ENCODE peak calls at places on chromosome 21, in eight cellular contexts. D is heart left ventricle, L is A549, P is IMR-90, W is Peyer's patch, R is breast epithelium, F is body of pancreas, K is esophagus muscularis mucosa. Q is an unnamed sample.

GRCh38 chr21:42550817-42551216 is 37.2 kb downstream of the SLC37A1 start:
- DNase-seq in F (no peak), D (no peak), P (no peak), W (peak; percentile 37), L (no peak), K (no peak), R (peak; percentile 20), Q (no peak)

GRCh38 chr21:36908260-36908908 is 58.1 kb downstream of the HLCS start:
- DNase-seq in K (no peak), D (no peak), R (no peak), L (no peak), P (peak; percentile 36), F (no peak), W (no peak), Q (peak; percentile 21)

GRCh38 chr21:17777321-17777720 is 41.8 kb downstream of the C21orf91 start:
- DNase-seq in W (no peak), D (no peak), K (no peak), P (no peak), R (no peak), F (no peak), L (no peak), Q (no peak)

GRCh38 chr21:15433091-15433490 is 296.7 kb upstream of the USP25 start:
- DNase-seq in L (no peak), K (no peak), W (no peak), P (no peak), R (no peak), D (no peak), F (no peak), Q (no peak)

GRCh38 chr21:35005825-35006224 is 43.3 kb downstream of the RUNX1 start:
- DNase-seq in K (no peak), L (no peak), R (no peak), D (no peak), P (no peak), W (no peak), F (no peak), Q (no peak)

GRCh38 chr21:43276811-43277210 is 108.0 kb downstream of the CRYAA start:
- DNase-seq in P (no peak), F (no peak), K (no peak), D (peak; percentile 38), L (no peak), R (no peak), W (no peak), Q (no peak)

GRCh38 chr21:36400719-36401118 is 15.5 kb downstream of the CHAF1B start:
- DNase-seq in D (no peak), F (no peak), P (no peak), K (no peak), W (no peak), L (no peak), R (no peak), Q (no peak)

GRCh38 chr21:35904995-35905972 is 155.0 kb downstream of the SETD4 start:
- DNase-seq in K (no peak), F (no peak), W (no peak), R (no peak), D (peak; percentile 66), L (no peak), P (no peak), Q (peak; percentile 43)

GRCh38 chr21:42666918-42667317 is 13.5 kb downstream of the PDE9A start:
- DNase-seq in R (no peak), W (no peak), P (no peak), D (no peak), F (no peak), L (no peak), K (no peak), Q (no peak)

GRCh38 chr21:41648591-41649031 is 118.2 kb downstream of the RIPK4 start:
- DNase-seq in L (no peak), W (no peak), K (no peak), D (no peak), F (no peak), R (no peak), P (peak; percentile 78), Q (no peak)

GRCh38 chr21:17828223-17828622 is 9.1 kb upstream of the C21orf91 start:
- DNase-seq in P (peak; percentile 75), L (no peak), R (no peak), K (no peak), W (no peak), D (no peak), F (no peak), Q (no peak)

GRCh38 chr21:35583566-35584216 is 476.6 kb downstream of the SETD4 start:
- DNase-seq in W (no peak), L (no peak), F (no peak), P (no peak), R (no peak), D (no peak), K (no peak), Q (no peak)

GRCh38 chr21:16588433-16588860 is 858.7 kb downstream of the USP25 start:
- DNase-seq in R (peak; percentile 58), P (peak; percentile 84), K (no peak), L (peak; percentile 21), W (peak; percentile 48), D (peak; percentile 64), F (peak; percentile 21), Q (peak; percentile 94)

GRCh38 chr21:41318218-41318617 is 1.6 kb downstream of the FAM3B start:
- DNase-seq in W (peak; percentile 59), L (no peak), K (no peak), R (no peak), D (no peak), F (no peak), P (no peak), Q (no peak)

GRCh38 chr21:24290151-24290833 is 1317.0 kb downstream of the MRPL39 start:
- DNase-seq in K (no peak), F (no peak), R (no peak), P (no peak), L (no peak), D (no peak), W (no peak), Q (no peak)

GRCh38 chr21:34762761-34763160 is 94.0 kb downstream of the CLIC6 start:
- DNase-seq in L (no peak), W (no peak), D (no peak), F (no peak), K (no peak), P (peak; percentile 81), R (no peak), Q (no peak)

GRCh38 chr21:41850085-41850484 is 29.1 kb downstream of the PRDM15 start:
- DNase-seq in W (no peak), D (no peak), L (no peak), R (no peak), K (no peak), F (no peak), P (no peak), Q (no peak)

GRCh38 chr21:31520506-31521163 is 138.9 kb upstream of the SOD1 start:
- DNase-seq in K (no peak), W (no peak), F (no peak), R (no peak), L (no peak), P (peak; percentile 19), D (no peak), Q (no peak)

GRCh38 chr21:42547001-42547905 is 33.6 kb downstream of the SLC37A1 start:
- DNase-seq in W (peak; percentile 42), L (no peak), D (peak; percentile 55), K (no peak), P (no peak), F (no peak), R (no peak), Q (no peak)

GRCh38 chr21:19343711-19344110 is 940.1 kb upstream of the TMPRSS15 start:
- DNase-seq in W (no peak), R (no peak), K (no peak), F (no peak), D (no peak), L (no peak), P (no peak), Q (no peak)

GRCh38 chr21:42445311-42445710 is 41.6 kb downstream of the UBASH3A start:
- DNase-seq in K (no peak), R (no peak), L (no peak), W (peak; percentile 31), F (no peak), P (no peak), D (no peak), Q (no peak)

GRCh38 chr21:27422435-27422834 is 455.5 kb upstream of the ADAMTS5 start:
- DNase-seq in R (no peak), F (no peak), L (no peak), D (no peak), W (no peak), P (peak; percentile 60), K (no peak), Q (no peak)

GRCh38 chr21:45318556-45319341 is 31.1 kb upstream of the POFUT2 start:
- DNase-seq in L (peak; percentile 41), D (peak; percentile 92), R (no peak), F (peak; percentile 48), K (no peak), W (peak; percentile 71), P (peak; percentile 54), Q (no peak)
- TF ChIP-seq POLR2A in L (no peak), D (no peak), R (no peak), F (no peak), K (no peak), W (no peak), P (no peak), Q (no peak)

GRCh38 chr21:28516996-28517592 is 475.6 kb downstream of the LTN1 start:
- DNase-seq in D (peak; percentile 73), K (no peak), F (peak; percentile 77), R (peak; percentile 57), L (peak; percentile 2), P (no peak), W (peak; percentile 82), Q (peak; percentile 86)

GRCh38 chr21:28523367-28523766 is 469.3 kb downstream of the LTN1 start:
- DNase-seq in R (no peak), P (no peak), L (no peak), W (no peak), D (no peak), F (no peak), K (no peak), Q (no peak)

GRCh38 chr21:28518620-28519019 is 474.1 kb downstream of the LTN1 start:
- DNase-seq in D (no peak), W (no peak), F (no peak), R (no peak), P (peak; percentile 35), L (no peak), K (no peak), Q (no peak)

GRCh38 chr21:28521932-28522826 is 470.5 kb downstream of the LTN1 start:
- DNase-seq in K (no peak), F (no peak), D (no peak), P (peak; percentile 79), R (no peak), W (no peak), L (no peak), Q (no peak)
- TF ChIP-seq CTCF in K (peak; percentile 27), F (no peak), D (peak; percentile 22), P (peak; percentile 71), R (no peak), W (no peak), L (no peak), Q (no peak)

GRCh38 chr21:33244082-33244780 is 14.5 kb downstream of the IFNAR2 start:
- DNase-seq in F (no peak), K (no peak), D (no peak), P (no peak), W (no peak), R (no peak), L (no peak), Q (no peak)
- H3K4me3 ChIP-seq in F (no peak overlapping the region), K (no peak overlapping the region), D (no peak overlapping the region), P (no peak overlapping the region), W (no peak overlapping the region), R (no peak overlapping the region), L (no peak overlapping the region), Q (no peak overlapping the region)

DNA sequence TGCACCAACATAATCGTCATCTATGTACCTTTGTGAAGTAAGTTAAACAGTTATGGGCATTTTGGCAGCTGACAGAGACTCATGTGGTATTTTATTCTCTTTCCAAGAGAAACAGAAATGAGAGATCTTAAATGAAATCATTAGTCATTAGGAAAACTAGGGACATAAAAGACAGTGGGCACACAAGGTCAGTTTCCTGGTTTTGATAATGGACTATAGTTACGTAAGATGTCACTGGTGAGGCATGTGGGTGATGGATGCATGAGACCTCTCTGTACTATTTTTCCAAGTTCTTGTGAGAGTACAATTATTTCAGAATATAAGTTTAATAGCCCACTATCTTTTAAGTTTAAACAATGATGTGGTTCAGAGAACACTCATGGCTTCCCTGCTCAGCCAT is 216.9 kb downstream of the APP start:
- DNase-seq in P (no peak), D (no peak), R (no peak), F (no peak), L (no peak), W (no peak), K (no peak), Q (no peak)
- TF ChIP-seq POLR2A in P (no peak), D (no peak), R (no peak), F (no peak), L (no peak), W (no peak), K (no peak), Q (no peak)

Q was measured in lower leg skin.